ENCODE peak calls at places on chromosomes 7 and 10, in seven cellular contexts. One of them, this sample, is unnamed.
A peak's percentile ranks its signal among the peaks of the same experiment; 100 is the strongest.

GRCh38 chr7:2864999-2865670 is 21.0 kb upstream of the GNA12 start:
- DNase-seq in lung: peak; percentile 52
- DNase-seq in GM23338: peak; percentile 88
- DNase-seq in heart left ventricle: peak; percentile 76
- DNase-seq in transverse colon: peak; percentile 75
- DNase-seq in Panc1: peak; percentile 65
- DNase-seq in psoas muscle: peak; percentile 76
- DNase-seq in this sample: peak; percentile 57

GRCh38 chr10:131832056-131832685 is 68.6 kb upstream of the PPP2R2D start:
- DNase-seq in lung: no peak
- DNase-seq in heart left ventricle: peak; percentile 31
- DNase-seq in Panc1: no peak
- DNase-seq in psoas muscle: peak; percentile 35
- DNase-seq in transverse colon: no peak
- DNase-seq in GM23338: no peak
- DNase-seq in this sample: no peak

GRCh38 chr10:44510716-44511115 is 125.8 kb upstream of the CXCL12 start:
- DNase-seq in transverse colon: no peak
- DNase-seq in psoas muscle: no peak
- DNase-seq in GM23338: no peak
- DNase-seq in Panc1: no peak
- DNase-seq in heart left ventricle: no peak
- DNase-seq in lung: no peak
- DNase-seq in this sample: no peak

GRCh38 chr10:61857746-61858145 is 43.8 kb upstream of the ARID5B start:
- DNase-seq in GM23338: no peak
- DNase-seq in Panc1: no peak
- DNase-seq in lung: no peak
- DNase-seq in psoas muscle: no peak
- DNase-seq in heart left ventricle: no peak
- DNase-seq in transverse colon: no peak
- DNase-seq in this sample: no peak

GRCh38 chr7:132480534-132480933 is 95.7 kb downstream of the PLXNA4 start:
- DNase-seq in GM23338: no peak
- DNase-seq in transverse colon: no peak
- DNase-seq in psoas muscle: peak; percentile 59
- DNase-seq in Panc1: no peak
- DNase-seq in heart left ventricle: peak; percentile 72
- DNase-seq in lung: no peak
- DNase-seq in this sample: no peak

GRCh38 chr7:3722396-3722846 is 421.4 kb downstream of the SDK1 start:
- DNase-seq in transverse colon: no peak
- DNase-seq in Panc1: no peak
- DNase-seq in GM23338: peak; percentile 91
- DNase-seq in psoas muscle: peak; percentile 57
- DNase-seq in lung: no peak
- DNase-seq in heart left ventricle: no peak
- DNase-seq in this sample: peak; percentile 6

GRCh38 chr7:23210502-23210901 is 28.7 kb downstream of the NUP42 start:
- DNase-seq in lung: no peak
- DNase-seq in heart left ventricle: no peak
- DNase-seq in psoas muscle: no peak
- DNase-seq in Panc1: no peak
- DNase-seq in transverse colon: no peak
- DNase-seq in GM23338: no peak
- DNase-seq in this sample: no peak

GRCh38 chr7:46654546-46655443 is 733.7 kb upstream of the IGFBP3 start:
- DNase-seq in transverse colon: no peak
- DNase-seq in Panc1: no peak
- DNase-seq in lung: no peak
- DNase-seq in heart left ventricle: no peak
- DNase-seq in psoas muscle: no peak
- DNase-seq in GM23338: no peak
- DNase-seq in this sample: no peak

GRCh38 chr7:138656952-138657351 is 44.2 kb downstream of the SVOPL start:
- DNase-seq in Panc1: no peak
- DNase-seq in lung: no peak
- DNase-seq in psoas muscle: no peak
- DNase-seq in heart left ventricle: no peak
- DNase-seq in GM23338: no peak
- DNase-seq in transverse colon: no peak
- DNase-seq in this sample: no peak

GRCh38 chr7:102244601-102245000 is 42.1 kb upstream of the SH2B2 start:
- DNase-seq in GM23338: no peak
- DNase-seq in lung: no peak
- DNase-seq in transverse colon: no peak
- DNase-seq in Panc1: no peak
- DNase-seq in heart left ventricle: no peak
- DNase-seq in psoas muscle: no peak
- DNase-seq in this sample: no peak

GRCh38 chr10:122333037-122333436 is 41.5 kb upstream of the PLEKHA1 start:
- DNase-seq in lung: no peak
- DNase-seq in heart left ventricle: no peak
- DNase-seq in psoas muscle: no peak
- DNase-seq in GM23338: no peak
- DNase-seq in transverse colon: no peak
- DNase-seq in Panc1: no peak
- DNase-seq in this sample: no peak

GRCh38 chr10:113754768-113755167 is 3.3 kb downstream of the PLEKHS1 start:
- DNase-seq in psoas muscle: no peak
- DNase-seq in heart left ventricle: no peak
- DNase-seq in Panc1: no peak
- DNase-seq in lung: no peak
- DNase-seq in transverse colon: peak; percentile 67
- DNase-seq in GM23338: no peak
- DNase-seq in this sample: no peak

GRCh38 chr7:85184599-85185354 is 2.1 kb downstream of the SEMA3D start:
- DNase-seq in psoas muscle: peak; percentile 32
- DNase-seq in lung: no peak
- DNase-seq in transverse colon: peak; percentile 8
- DNase-seq in heart left ventricle: peak; percentile 52
- DNase-seq in GM23338: peak; percentile 58
- DNase-seq in Panc1: no peak
- DNase-seq in this sample: no peak

GRCh38 chr7:12696001-12696400 is 8.6 kb downstream of the ARL4A start:
- DNase-seq in Panc1: no peak
- DNase-seq in lung: no peak
- DNase-seq in GM23338: no peak
- DNase-seq in transverse colon: no peak
- DNase-seq in psoas muscle: no peak
- DNase-seq in heart left ventricle: no peak
- DNase-seq in this sample: no peak

GRCh38 chr7:28474267-28474618 is 61.9 kb downstream of the CREB5 start:
- DNase-seq in GM23338: no peak
- DNase-seq in heart left ventricle: no peak
- DNase-seq in lung: no peak
- DNase-seq in transverse colon: no peak
- DNase-seq in Panc1: no peak
- DNase-seq in psoas muscle: peak; percentile 56
- DNase-seq in this sample: no peak

GRCh38 chr10:5196613-5197234 is at the start of gene AKR1C4:
- DNase-seq in heart left ventricle: no peak
- DNase-seq in lung: no peak
- DNase-seq in GM23338: no peak
- DNase-seq in transverse colon: no peak
- DNase-seq in psoas muscle: no peak
- DNase-seq in Panc1: no peak
- DNase-seq in this sample: no peak

GRCh38 chr10:96718304-96718990 is 1.9 kb downstream of the PIK3AP1 start:
- DNase-seq in psoas muscle: no peak
- DNase-seq in lung: no peak
- DNase-seq in transverse colon: no peak
- DNase-seq in GM23338: no peak
- DNase-seq in heart left ventricle: no peak
- DNase-seq in Panc1: no peak
- DNase-seq in this sample: no peak

GRCh38 chr10:6427357-6427959 is 152.6 kb downstream of the PRKCQ start:
- DNase-seq in heart left ventricle: no peak
- DNase-seq in Panc1: no peak
- DNase-seq in lung: no peak
- DNase-seq in transverse colon: no peak
- DNase-seq in GM23338: no peak
- DNase-seq in psoas muscle: no peak
- DNase-seq in this sample: no peak

GRCh38 chr10:76717141-76717540 is 920.5 kb downstream of the KCNMA1 start:
- DNase-seq in heart left ventricle: no peak
- DNase-seq in lung: no peak
- DNase-seq in Panc1: no peak
- DNase-seq in psoas muscle: no peak
- DNase-seq in transverse colon: no peak
- DNase-seq in GM23338: no peak
- DNase-seq in this sample: no peak

GRCh38 chr7:23205861-23206510 is 24.1 kb downstream of the NUP42 start:
- DNase-seq in Panc1: no peak
- DNase-seq in psoas muscle: no peak
- DNase-seq in lung: no peak
- DNase-seq in GM23338: peak; percentile 68
- DNase-seq in heart left ventricle: peak; percentile 68
- DNase-seq in transverse colon: no peak
- DNase-seq in this sample: no peak

GRCh38 chr7:45203459-45203858 is 45.9 kb downstream of the RAMP3 start:
- DNase-seq in GM23338: no peak
- DNase-seq in psoas muscle: peak; percentile 35
- DNase-seq in heart left ventricle: no peak
- DNase-seq in lung: no peak
- DNase-seq in transverse colon: no peak
- DNase-seq in Panc1: no peak
- DNase-seq in this sample: no peak

GRCh38 chr7:1643270-1644092 is 26.6 kb upstream of the ELFN1 start:
- DNase-seq in GM23338: no peak
- DNase-seq in lung: no peak
- DNase-seq in transverse colon: no peak
- DNase-seq in Panc1: no peak
- DNase-seq in heart left ventricle: peak; percentile 11
- DNase-seq in psoas muscle: no peak
- DNase-seq in this sample: no peak

GRCh38 chr10:116769791-116770190 is 27.4 kb upstream of the HSPA12A start:
- DNase-seq in GM23338: no peak
- DNase-seq in psoas muscle: no peak
- DNase-seq in lung: no peak
- DNase-seq in heart left ventricle: no peak
- DNase-seq in transverse colon: no peak
- DNase-seq in Panc1: no peak
- DNase-seq in this sample: no peak

GRCh38 chr7:126589068-126589684 is 663.6 kb downstream of the GRM8 start:
- DNase-seq in lung: no peak
- DNase-seq in Panc1: no peak
- DNase-seq in GM23338: no peak
- DNase-seq in heart left ventricle: no peak
- DNase-seq in transverse colon: no peak
- DNase-seq in psoas muscle: no peak
- DNase-seq in this sample: no peak

GRCh38 chr10:74118794-74119193 is 31.8 kb downstream of the AP3M1 start:
- DNase-seq in lung: no peak
- DNase-seq in psoas muscle: no peak
- DNase-seq in Panc1: no peak
- DNase-seq in heart left ventricle: no peak
- DNase-seq in GM23338: no peak
- DNase-seq in transverse colon: peak; percentile 33
- DNase-seq in this sample: no peak

GRCh38 chr7:117949232-117949631 is 76.0 kb upstream of the CTTNBP2 start:
- DNase-seq in heart left ventricle: no peak
- DNase-seq in Panc1: no peak
- DNase-seq in GM23338: no peak
- DNase-seq in transverse colon: no peak
- DNase-seq in psoas muscle: no peak
- DNase-seq in lung: no peak
- DNase-seq in this sample: no peak
- TF ChIP-seq CTCF in heart left ventricle: no peak
- TF ChIP-seq CTCF in Panc1: no peak
- TF ChIP-seq CTCF in GM23338: no peak
- TF ChIP-seq CTCF in transverse colon: no peak
- TF ChIP-seq CTCF in psoas muscle: no peak
- TF ChIP-seq CTCF in lung: no peak
- TF ChIP-seq CTCF in this sample: peak; percentile 8

GRCh38 chr10:42865716-42866114 is 83.1 kb downstream of the BMS1 start:
- DNase-seq in GM23338: peak; percentile 8
- DNase-seq in psoas muscle: no peak
- DNase-seq in transverse colon: no peak
- DNase-seq in lung: no peak
- DNase-seq in Panc1: no peak
- DNase-seq in heart left ventricle: no peak
- DNase-seq in this sample: no peak
- H3K4me3 ChIP-seq in GM23338: peak overlapping the region; percentile 52
- H3K4me3 ChIP-seq in psoas muscle: no peak overlapping the region
- H3K4me3 ChIP-seq in transverse colon: no peak overlapping the region
- H3K4me3 ChIP-seq in lung: no peak overlapping the region
- H3K4me3 ChIP-seq in Panc1: no peak overlapping the region
- H3K4me3 ChIP-seq in heart left ventricle: no peak overlapping the region
- H3K4me3 ChIP-seq in this sample: no peak overlapping the region

GRCh38 chr7:107208046-107208458 is 39.2 kb downstream of the HBP1 start:
- DNase-seq in Panc1: no peak
- DNase-seq in lung: no peak
- DNase-seq in heart left ventricle: no peak
- DNase-seq in GM23338: no peak
- DNase-seq in psoas muscle: no peak
- DNase-seq in transverse colon: no peak
- DNase-seq in this sample: no peak
- H3K36me3 ChIP-seq in Panc1: peaks cover 4% of the 10 kb centered on the region
- H3K36me3 ChIP-seq in lung: peaks cover 21% of the 10 kb centered on the region
- H3K36me3 ChIP-seq in heart left ventricle: peaks cover 65% of the 10 kb centered on the region
- H3K36me3 ChIP-seq in GM23338: no peaks in the 10 kb centered on the region
- H3K36me3 ChIP-seq in psoas muscle: peaks cover 5% of the 10 kb centered on the region
- H3K36me3 ChIP-seq in transverse colon: no peaks in the 10 kb centered on the region
- H3K36me3 ChIP-seq in this sample: peaks cover 2% of the 10 kb centered on the region

GRCh38 chr7:49860293-49860692 is 86.9 kb downstream of the VWC2 start:
- DNase-seq in lung: no peak
- DNase-seq in transverse colon: no peak
- DNase-seq in GM23338: no peak
- DNase-seq in psoas muscle: no peak
- DNase-seq in Panc1: no peak
- DNase-seq in heart left ventricle: no peak
- DNase-seq in this sample: no peak
- TF ChIP-seq CTCF in lung: no peak
- TF ChIP-seq CTCF in transverse colon: no peak
- TF ChIP-seq CTCF in GM23338: no peak
- TF ChIP-seq CTCF in psoas muscle: no peak
- TF ChIP-seq CTCF in Panc1: no peak
- TF ChIP-seq CTCF in heart left ventricle: no peak
- TF ChIP-seq CTCF in this sample: no peak

DNA sequence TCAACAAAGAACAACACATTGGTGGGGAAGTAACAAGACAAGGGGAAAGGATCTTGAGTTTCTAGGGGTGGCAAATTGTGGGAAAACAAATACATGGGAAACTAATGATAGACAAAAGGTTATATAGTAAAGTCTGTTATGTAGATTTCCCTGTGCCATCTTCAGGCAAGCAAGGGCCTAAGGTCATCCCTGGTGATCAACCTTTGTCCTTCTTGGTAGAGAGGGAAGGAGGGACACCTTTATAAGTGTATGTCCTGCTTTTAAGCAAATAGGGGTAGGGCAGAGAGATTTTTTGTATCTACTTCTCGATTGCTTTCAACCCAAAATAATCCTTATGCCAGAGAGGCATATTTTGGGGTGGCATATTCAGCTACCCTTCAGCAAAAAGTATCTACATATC is 11.8 kb upstream of the ACTA2 start:
- DNase-seq in lung: no peak
- DNase-seq in Panc1: no peak
- DNase-seq in GM23338: no peak
- DNase-seq in psoas muscle: no peak
- DNase-seq in transverse colon: no peak
- DNase-seq in heart left ventricle: no peak
- DNase-seq in this sample: no peak
- H3K4me3 ChIP-seq in lung: no peak overlapping the region
- H3K4me3 ChIP-seq in Panc1: no peak overlapping the region
- H3K4me3 ChIP-seq in GM23338: no peak overlapping the region
- H3K4me3 ChIP-seq in psoas muscle: no peak overlapping the region
- H3K4me3 ChIP-seq in transverse colon: no peak overlapping the region
- H3K4me3 ChIP-seq in heart left ventricle: no peak overlapping the region
- H3K4me3 ChIP-seq in this sample: no peak overlapping the region

GRCh38 chr10:99952799-99953198 is 56.9 kb downstream of the DNMBP start:
- DNase-seq in Panc1: no peak
- DNase-seq in psoas muscle: no peak
- DNase-seq in lung: no peak
- DNase-seq in transverse colon: no peak
- DNase-seq in GM23338: no peak
- DNase-seq in heart left ventricle: no peak
- DNase-seq in this sample: no peak
- H3K36me3 ChIP-seq in Panc1: peaks cover 8% of the 10 kb centered on the region
- H3K36me3 ChIP-seq in psoas muscle: peaks cover 3% of the 10 kb centered on the region
- H3K36me3 ChIP-seq in lung: peaks cover 11% of the 10 kb centered on the region
- H3K36me3 ChIP-seq in transverse colon: no peaks in the 10 kb centered on the region
- H3K36me3 ChIP-seq in GM23338: no peaks in the 10 kb centered on the region
- H3K36me3 ChIP-seq in heart left ventricle: peaks cover 71% of the 10 kb centered on the region
- H3K36me3 ChIP-seq in this sample: peaks cover 37% of the 10 kb centered on the region

This sample was measured in GM06990.